ENCODE peak calls at places on chromosome 13, in five cellular contexts. O is A549, P is GM12878, N is SK-N-SH, Y is K562. M is an unnamed sample.

GRCh38 chr13:26584713-26585112 is 27.2 kb downstream of the WASF3 start:
- DNase-seq in N (no peak), P (no peak), O (no peak), Y (no peak), M (peak)

GRCh38 chr13:29924951-29925350 is 74.5 kb upstream of the UBL3 start:
- DNase-seq in N (no peak), Y (no peak), P (no peak), O (no peak), M (no peak)

GRCh38 chr13:26759907-26760834 is at the start of gene GPR12:
- DNase-seq in N (peak), Y (no peak), P (no peak), O (no peak), M (no peak)

GRCh38 chr13:92574499-92574898 is 652.1 kb upstream of the GPC6 start:
- DNase-seq in N (no peak), P (no peak), Y (no peak), O (no peak), M (no peak)

GRCh38 chr13:49499889-49500660 is 4.3 kb downstream of the PHF11 start:
- DNase-seq in Y (no peak), O (no peak), P (no peak), N (no peak), M (peak)

GRCh38 chr13:111967572-111968201 is 99.3 kb upstream of the SOX1 start:
- DNase-seq in P (no peak), O (no peak), N (no peak), Y (no peak), M (no peak)

GRCh38 chr13:73531014-73531413 is 472.2 kb downstream of the KLF5 start:
- DNase-seq in Y (no peak), P (no peak), O (no peak), N (no peak), M (no peak)

GRCh38 chr13:49996166-49996915 is 501 bp upstream of the TRIM13 start:
- DNase-seq in N (peak), P (peak), O (peak), Y (peak), M (peak)

GRCh38 chr13:52617070-52618060 is 24.9 kb upstream of the HNRNPA1L2 start:
- DNase-seq in P (peak), N (peak), O (peak), Y (peak), M (peak)

GRCh38 chr13:79528759-79529191 is 47.8 kb downstream of the NDFIP2 start:
- DNase-seq in N (no peak), P (no peak), O (no peak), Y (no peak), M (peak)

GRCh38 chr13:93182406-93182805 is 44.2 kb upstream of the GPC6 start:
- DNase-seq in N (no peak), Y (no peak), P (no peak), O (no peak), M (no peak)

GRCh38 chr13:40920826-40921225 is 98.3 kb downstream of the ELF1 start:
- DNase-seq in Y (no peak), O (no peak), N (no peak), P (no peak), M (peak)

GRCh38 chr13:33611016-33611805 is 206.7 kb upstream of the RFC3 start:
- DNase-seq in N (no peak), Y (no peak), P (no peak), O (no peak), M (peak)

GRCh38 chr13:52806029-52806428 is 42.4 kb downstream of the PCDH8 start:
- DNase-seq in N (no peak), Y (no peak), P (no peak), O (no peak), M (no peak)

GRCh38 chr13:33132644-33133440 is 116.6 kb downstream of the KL start:
- DNase-seq in N (no peak), Y (no peak), O (no peak), P (no peak), M (peak)

GRCh38 chr13:60453490-60453889 is 56.5 kb downstream of the TDRD3 start:
- DNase-seq in P (no peak), O (no peak), N (no peak), Y (no peak), M (peak)

GRCh38 chr13:101757446-101758039 is 305.1 kb downstream of the ITGBL1 start:
- DNase-seq in P (no peak), O (peak), Y (no peak), N (peak), M (peak)

GRCh38 chr13:19072543-19072942 is 109.1 kb downstream of the TUBA3C start:
- DNase-seq in Y (no peak), P (no peak), N (no peak), O (no peak), M (no peak)

GRCh38 chr13:73341748-73342147 is 282.9 kb downstream of the KLF5 start:
- DNase-seq in O (no peak), Y (no peak), P (no peak), N (no peak), M (peak)

GRCh38 chr13:80988752-80989151 is 647.8 kb upstream of the SPRY2 start:
- DNase-seq in P (no peak), O (no peak), N (no peak), Y (no peak), M (no peak)

GRCh38 chr13:60267498-60268202 is 103.9 kb upstream of the DIAPH3 start:
- DNase-seq in O (no peak), Y (peak), N (no peak), P (no peak), M (no peak)

GRCh38 chr13:50979187-50979586 is 69.6 kb downstream of the RNASEH2B start:
- DNase-seq in O (no peak), N (no peak), Y (peak), P (no peak), M (no peak)

GRCh38 chr13:83086948-83087347 is 795.3 kb downstream of the SLITRK1 start:
- DNase-seq in Y (no peak), O (no peak), N (no peak), P (no peak), M (peak)

GRCh38 chr13:45113809-45114208 is 6.5 kb upstream of the GTF2F2 start:
- DNase-seq in O (no peak), Y (no peak), N (no peak), P (no peak), M (no peak)

GRCh38 chr13:51153527-51153926 is 42.5 kb upstream of the C13orf42 start:
- DNase-seq in O (no peak), P (no peak), N (no peak), Y (no peak), M (no peak)

GRCh38 chr13:59776924-59777690 is 386.6 kb downstream of the DIAPH3 start:
- DNase-seq in P (peak), N (no peak), O (no peak), Y (no peak), M (peak)

GRCh38 chr13:40221460-40222201 is 444.8 kb downstream of the FOXO1 start:
- DNase-seq in O (no peak), Y (no peak), N (no peak), P (no peak), M (no peak)

GRCh38 chr13:35599385-35599784 is 122.9 kb upstream of the MAB21L1 start:
- DNase-seq in N (no peak), Y (no peak), O (no peak), P (no peak), M (no peak)

GRCh38 chr13:107881362-107881761 is 334.0 kb downstream of the LIG4 start:
- DNase-seq in Y (no peak), P (no peak), O (no peak), N (no peak), M (peak)

GRCh38 chr13:87084192-87084591 is 587.0 kb upstream of the SLITRK5 start:
- DNase-seq in Y (no peak), P (no peak), O (no peak), N (no peak), M (no peak)

GRCh38 chr13:66887088-66887487 is 343.0 kb downstream of the PCDH9 start:
- DNase-seq in O (no peak), Y (no peak), P (peak), N (peak), M (peak)

GRCh38 chr13:52845334-52845761 is 3.1 kb downstream of the PCDH8 start:
- DNase-seq in Y (no peak), N (peak), P (no peak), O (no peak), M (no peak)

GRCh38 chr13:96900992-96901391 is 93.3 kb downstream of the OXGR1 start:
- DNase-seq in N (peak), O (no peak), P (no peak), Y (no peak), M (no peak)

GRCh38 chr13:79051472-79051871 is 354.6 kb downstream of the RBM26 start:
- DNase-seq in O (no peak), P (no peak), Y (no peak), N (no peak), M (no peak)

GRCh38 chr13:39410089-39410901 is 192.7 kb downstream of the LHFPL6 start:
- DNase-seq in Y (no peak), P (no peak), O (no peak), N (no peak), M (peak)

GRCh38 chr13:92413452-92413851 is 813.2 kb upstream of the GPC6 start:
- DNase-seq in O (no peak), Y (no peak), N (no peak), P (no peak), M (no peak)

GRCh38 chr13:78589206-78589605 is 14.1 kb downstream of the POU4F1 start:
- DNase-seq in P (no peak), Y (peak), N (no peak), O (no peak), M (peak)

GRCh38 chr13:87287721-87288120 is 383.4 kb upstream of the SLITRK5 start:
- DNase-seq in O (no peak), N (no peak), P (no peak), Y (no peak), M (no peak)

GRCh38 chr13:36673838-36674326 is at the start of gene SERTM1:
- DNase-seq in Y (no peak), N (peak), P (no peak), O (no peak), M (no peak)

DNA sequence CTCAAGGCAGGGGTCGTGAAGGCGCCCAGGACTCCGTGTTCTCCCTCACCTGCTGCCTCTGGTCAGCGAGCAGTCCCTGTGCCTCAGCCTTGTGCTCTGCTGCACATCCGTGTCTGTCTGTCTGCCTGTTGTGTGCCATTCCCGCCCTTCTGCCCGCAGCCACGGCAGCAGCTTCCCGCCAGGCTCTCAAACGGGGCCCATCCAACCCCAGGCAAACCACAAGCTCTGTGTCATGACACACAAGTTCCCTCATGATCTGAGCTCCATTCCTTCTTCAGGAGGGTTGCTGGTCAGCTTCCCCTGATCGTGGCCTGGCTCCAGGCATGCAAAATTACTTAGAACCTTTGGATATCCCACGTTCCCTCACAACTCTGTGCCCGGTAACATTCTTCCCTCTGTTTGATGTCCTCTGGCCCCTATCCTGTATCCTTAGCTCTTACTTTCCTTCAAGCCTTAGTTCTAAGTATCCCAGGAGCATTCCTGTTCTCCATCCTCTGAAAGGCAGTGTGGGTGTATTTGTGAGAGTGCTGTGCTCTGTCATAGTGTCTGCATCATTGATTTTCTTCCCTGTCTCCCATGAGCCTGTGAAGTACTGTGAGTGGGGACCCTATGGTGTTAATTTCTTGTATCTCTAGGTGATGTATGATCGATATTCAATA is 3.2 kb downstream of the GPR183 start:
- DNase-seq in O (no peak), P (no peak), N (no peak), Y (no peak), M (no peak)
- TF ChIP-seq RCOR1 in O (no peak), P (no peak), N (no peak), Y (no peak), M (no peak)

GRCh38 chr13:20128459-20128927 is 32.4 kb downstream of the GJA3 start:
- DNase-seq in Y (no peak), O (no peak), N (peak), P (no peak), M (no peak)
- TF ChIP-seq RCOR1 in Y (no peak), O (no peak), N (no peak), P (no peak), M (no peak)

DNA sequence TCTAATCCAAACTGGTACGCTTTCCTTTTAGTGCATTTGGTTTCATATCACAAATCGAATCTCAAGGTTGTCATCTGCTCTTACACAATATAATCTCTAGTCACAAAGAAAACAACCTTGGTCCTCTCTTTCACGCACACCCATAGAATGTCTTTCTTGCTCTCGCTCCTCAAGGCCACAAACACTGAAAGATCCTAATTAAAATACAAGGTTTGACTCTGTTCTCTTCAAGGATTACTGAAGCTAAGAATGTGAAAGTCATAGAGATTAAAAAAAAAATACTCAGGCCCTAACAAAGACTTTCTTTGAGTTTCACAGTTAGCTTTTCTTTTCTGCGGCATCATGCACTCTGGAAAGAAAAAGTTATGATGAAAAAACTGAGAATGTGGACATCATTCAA is 891.5 kb downstream of the EFNB2 start:
- DNase-seq in N (no peak), P (no peak), Y (no peak), O (no peak), M (no peak)
- TF ChIP-seq RCOR1 in N (no peak), P (no peak), Y (no peak), O (no peak), M (no peak)

GRCh38 chr13:42486711-42487198 is 87.2 kb upstream of the TNFSF11 start:
- DNase-seq in P (no peak), O (peak), N (no peak), Y (no peak), M (peak)
- TF ChIP-seq RCOR1 in P (no peak), O (no peak), N (no peak), Y (no peak), M (no peak)

DNA sequence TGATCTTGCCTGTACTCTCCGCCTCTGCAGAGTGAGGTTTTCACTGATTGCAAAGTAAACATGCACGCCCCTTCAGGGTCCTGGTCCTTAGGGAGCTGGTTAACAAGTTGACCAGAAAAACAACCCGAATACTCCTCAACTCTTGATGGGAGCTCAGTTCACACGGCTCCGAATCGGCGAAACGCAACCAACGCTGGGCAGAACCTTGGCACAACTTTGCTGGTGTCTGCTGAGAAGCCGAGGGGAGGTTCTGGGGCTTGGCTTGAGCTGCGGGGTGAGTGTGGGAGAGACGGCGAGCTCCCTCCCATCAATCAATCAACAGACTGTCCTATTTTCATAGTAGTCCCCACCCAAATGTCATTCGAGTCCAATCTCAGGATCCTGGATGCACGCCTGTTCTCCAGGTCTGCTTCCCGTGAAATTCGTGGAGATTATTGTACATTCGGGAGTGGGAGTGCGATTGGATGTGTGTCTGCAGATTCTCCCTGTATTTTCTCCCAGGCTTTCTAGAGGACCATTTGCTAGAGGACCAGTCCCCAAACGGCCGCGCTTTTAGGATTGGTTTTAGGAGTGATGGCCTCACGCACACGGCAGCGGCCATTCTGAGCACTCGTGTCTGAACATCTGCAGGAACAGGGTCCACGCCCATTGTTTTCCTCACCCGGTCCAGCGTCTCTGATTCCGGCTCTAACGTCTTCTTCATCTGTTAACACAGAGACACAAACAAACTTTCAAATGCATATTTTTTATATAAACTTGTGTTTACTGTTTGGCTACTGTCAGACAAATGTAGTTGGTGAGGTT is 51.6 kb upstream of the F7 start:
- DNase-seq in N (no peak), Y (no peak), P (no peak), O (no peak), M (no peak)
- TF ChIP-seq RCOR1 in N (no peak), Y (no peak), P (no peak), O (no peak), M (no peak)

M was measured in IMR-90.